ENCODE peak calls at places on chromosomes 16 and 17, in nine cellular contexts. Q is hippocampal formation; N is left colon; P is stimulated activated CD8-positive, alpha-beta memory T cell treated with anti-CD3 and anti-CD28 coated beads, Interleukin-7, amount 100 ng/mL, for 4 hours; S is activated CD4-positive, alpha-beta T cell treated with anti-CD3 and anti-CD28 coated beads for 48 hours; Z is OCI-M1; T is CD8-positive, alpha-beta T cell; B is breast epithelium; X is RKO. U is an unnamed sample.

GRCh38 chr16:85359147-85359822 is 247.0 kb upstream of the CIBAR2 start:
- DNase-seq in N (no peak), Q (no peak), T (no peak), X (no peak), Z (peak), B (no peak), P (no peak), S (no peak), U (no peak)

GRCh38 chr17:28406478-28406824 is 439 bp upstream of the SLC46A1 start:
- DNase-seq in Q (no peak), P (no peak), N (no peak), T (no peak), Z (no peak), B (no peak), X (no peak), S (no peak), U (no peak)

GRCh38 chr17:82036634-82037112 is 824 bp downstream of the DCXR start:
- DNase-seq in X (no peak), P (no peak), N (no peak), Z (no peak), S (no peak), T (no peak), Q (no peak), B (no peak), U (no peak)

GRCh38 chr17:37405955-37406634 is 541 bp downstream of the ACACA start:
- DNase-seq in Z (no peak), T (no peak), X (peak), Q (no peak), P (no peak), B (no peak), S (no peak), N (no peak), U (no peak)

GRCh38 chr17:11882716-11883115 is 114.6 kb downstream of the ZNF18 start:
- DNase-seq in X (no peak), Z (no peak), S (no peak), T (no peak), N (no peak), Q (no peak), B (no peak), P (no peak), U (no peak)

GRCh38 chr17:38674013-38674748 is 576 bp downstream of the EPOP start:
- DNase-seq in S (peak), N (no peak), P (no peak), Z (peak), T (peak), B (no peak), X (no peak), Q (no peak), U (no peak)

GRCh38 chr16:70520612-70521297 is 2.6 kb downstream of the COG4 start:
- DNase-seq in T (no peak), X (no peak), Z (peak), N (no peak), S (no peak), B (no peak), Q (no peak), P (no peak), U (no peak)

GRCh38 chr16:80616362-80616761 is 75.6 kb downstream of the DYNLRB2 start:
- DNase-seq in T (no peak), X (no peak), Z (no peak), Q (no peak), S (no peak), B (no peak), P (no peak), N (no peak), U (no peak)

GRCh38 chr16:86625821-86626220 is 47.5 kb downstream of the FOXL1 start:
- DNase-seq in Z (no peak), N (no peak), B (peak), S (no peak), Q (no peak), P (no peak), T (no peak), X (no peak), U (no peak)

GRCh38 chr17:72466606-72467005 is 345.8 kb downstream of the SOX9 start:
- DNase-seq in T (no peak), B (no peak), Z (no peak), Q (no peak), N (no peak), P (no peak), S (no peak), X (no peak), U (no peak)

GRCh38 chr17:82674656-82675475 is 23.6 kb downstream of the RAB40B start:
- DNase-seq in P (no peak), X (no peak), T (no peak), Q (peak), N (no peak), S (no peak), Z (no peak), B (peak), U (no peak)

GRCh38 chr17:7218166-7218565 is 1.5 kb downstream of the DLG4 start:
- DNase-seq in N (no peak), Z (peak), S (no peak), Q (no peak), T (no peak), X (no peak), P (no peak), B (no peak), U (no peak)

GRCh38 chr17:12940699-12941098 is 77.1 kb downstream of the ELAC2 start:
- DNase-seq in B (no peak), P (no peak), S (no peak), Z (no peak), T (no peak), X (no peak), Q (no peak), N (no peak), U (no peak)

GRCh38 chr16:80250376-80250775 is 290.4 kb upstream of the DYNLRB2 start:
- DNase-seq in N (no peak), Q (no peak), Z (no peak), B (no peak), X (no peak), T (no peak), P (no peak), S (no peak), U (no peak)

GRCh38 chr16:84379008-84379730 is 10.8 kb downstream of the ATP2C2 start:
- DNase-seq in Q (no peak), T (no peak), B (no peak), S (no peak), Z (no peak), P (no peak), X (no peak), N (no peak), U (no peak)

GRCh38 chr17:61389670-61390478 is 9.8 kb upstream of the TBX2 start:
- DNase-seq in N (no peak), S (peak), P (no peak), Z (peak), Q (peak), T (peak), X (no peak), B (no peak), U (no peak)

GRCh38 chr17:17120716-17121115 is 78.5 kb downstream of the MPRIP start:
- DNase-seq in T (no peak), S (no peak), Z (no peak), B (no peak), X (no peak), P (no peak), N (no peak), Q (no peak), U (no peak)

GRCh38 chr17:46995841-46996571 is 17.0 kb upstream of the RPRML start:
- DNase-seq in Q (no peak), X (no peak), P (no peak), T (no peak), N (no peak), B (no peak), S (no peak), Z (no peak), U (no peak)

GRCh38 chr17:76532072-76532651 is 5.3 kb downstream of the CYGB start:
- DNase-seq in N (no peak), Q (no peak), X (no peak), P (no peak), Z (no peak), B (no peak), T (no peak), S (no peak), U (no peak)

GRCh38 chr17:3986270-3986938 is 22.2 kb upstream of the ATP2A3 start:
- DNase-seq in Q (no peak), B (no peak), X (no peak), Z (no peak), T (no peak), P (no peak), N (no peak), S (no peak), U (no peak)

GRCh38 chr16:23294260-23294659 is 7.8 kb upstream of the SCNN1B start:
- DNase-seq in Q (no peak), S (no peak), N (peak), P (no peak), T (no peak), B (no peak), Z (no peak), X (no peak), U (no peak)

GRCh38 chr16:80058236-80058635 is 457.7 kb upstream of the MAF start:
- DNase-seq in Q (no peak), B (peak), X (no peak), Z (no peak), T (no peak), N (peak), P (no peak), S (no peak), U (no peak)

GRCh38 chr17:74759941-74760340 is 11.5 kb downstream of the NHERF1 start:
- DNase-seq in Q (no peak), Z (no peak), N (no peak), S (no peak), P (no peak), X (no peak), T (no peak), B (peak), U (no peak)

GRCh38 chr17:66724581-66725341 is 110.2 kb upstream of the CACNG5 start:
- DNase-seq in T (no peak), Z (no peak), B (no peak), S (no peak), N (no peak), Q (no peak), P (no peak), X (no peak), U (no peak)

GRCh38 chr17:79018045-79018695 is 5.8 kb upstream of the C1QTNF1 start:
- DNase-seq in X (no peak), N (peak), B (no peak), S (no peak), T (no peak), P (no peak), Z (no peak), Q (no peak), U (no peak)

GRCh38 chr16:27795992-27796614 is 246.2 kb downstream of the KATNIP start:
- DNase-seq in Z (peak), P (no peak), B (no peak), X (peak), Q (no peak), N (no peak), S (peak), T (peak), U (no peak)

GRCh38 chr17:65062168-65062915 is 5.8 kb upstream of the GNA13 start:
- DNase-seq in P (no peak), Z (peak), Q (no peak), T (no peak), B (no peak), N (no peak), X (no peak), S (no peak), U (no peak)

GRCh38 chr17:20613248-20613647 is 33.7 kb downstream of the CDRT15L2 start:
- DNase-seq in N (no peak), B (no peak), Z (no peak), S (no peak), Q (no peak), P (no peak), X (no peak), T (no peak), U (no peak)

GRCh38 chr17:49557204-49558024 is 18.3 kb upstream of the NXPH3 start:
- DNase-seq in P (no peak), Q (no peak), X (peak), S (peak), Z (peak), B (no peak), N (no peak), T (peak), U (no peak)